ENCODE peak calls at places on chromosome 3, in four cellular contexts. O, N, H and A are unnamed samples.

GRCh38 chr3:14204605-14205284 is 26.1 kb downstream of the LSM3 start:
- DNase-seq in O (peak), N (no peak), H (no peak), A (peak)

GRCh38 chr3:69200384-69201068 is 78.1 kb upstream of the LMOD3 start:
- DNase-seq in O (peak), N (no peak), H (peak), A (peak)

GRCh38 chr3:184685646-184686045 is 26.2 kb downstream of the MAGEF1 start:
- DNase-seq in O (no peak), N (no peak), H (peak), A (peak)

GRCh38 chr3:72054976-72055375 is 270.0 kb upstream of the PROK2 start:
- DNase-seq in O (no peak), N (no peak), H (no peak), A (no peak)

GRCh38 chr3:178255315-178255714 is 280.9 kb upstream of the KCNMB2 start:
- DNase-seq in O (peak), N (no peak), H (no peak), A (peak)

GRCh38 chr3:49714728-49715550 is 4.5 kb downstream of the AMIGO3 start:
- DNase-seq in O (no peak), N (peak), H (no peak), A (no peak)

GRCh38 chr3:147393261-147393964 is 12.9 kb downstream of the ZIC4 start:
- DNase-seq in O (no peak), N (peak), H (no peak), A (no peak)

GRCh38 chr3:50120364-50121095 is 31.8 kb downstream of the RBM5 start:
- DNase-seq in O (no peak), N (no peak), H (no peak), A (no peak)

DNA sequence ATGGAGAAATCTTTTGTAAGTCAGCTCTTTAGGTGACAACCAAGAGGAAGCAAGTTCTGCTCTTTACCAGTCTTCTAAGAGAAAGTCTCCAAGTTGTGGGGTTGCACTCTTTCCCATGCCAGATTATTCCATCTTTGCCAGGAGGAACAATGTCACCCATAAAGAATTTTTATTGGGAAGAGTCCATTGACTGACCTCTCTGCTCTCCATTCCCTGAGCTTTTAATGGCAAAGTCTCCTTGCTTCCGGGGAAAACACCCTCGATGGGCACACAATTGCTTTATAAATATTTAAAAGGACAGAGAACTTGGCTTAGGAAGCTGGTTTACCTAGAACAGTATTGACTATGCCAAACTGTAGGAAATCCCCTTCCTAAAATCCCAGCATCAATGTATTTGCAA is 19.9 kb upstream of the UBE2E1 start:
- DNase-seq in O (no peak), N (no peak), H (no peak), A (no peak)
- H2BK15ac ChIP-seq in O (no peak), N (no peak), H (no peak), A (no peak)

DNA sequence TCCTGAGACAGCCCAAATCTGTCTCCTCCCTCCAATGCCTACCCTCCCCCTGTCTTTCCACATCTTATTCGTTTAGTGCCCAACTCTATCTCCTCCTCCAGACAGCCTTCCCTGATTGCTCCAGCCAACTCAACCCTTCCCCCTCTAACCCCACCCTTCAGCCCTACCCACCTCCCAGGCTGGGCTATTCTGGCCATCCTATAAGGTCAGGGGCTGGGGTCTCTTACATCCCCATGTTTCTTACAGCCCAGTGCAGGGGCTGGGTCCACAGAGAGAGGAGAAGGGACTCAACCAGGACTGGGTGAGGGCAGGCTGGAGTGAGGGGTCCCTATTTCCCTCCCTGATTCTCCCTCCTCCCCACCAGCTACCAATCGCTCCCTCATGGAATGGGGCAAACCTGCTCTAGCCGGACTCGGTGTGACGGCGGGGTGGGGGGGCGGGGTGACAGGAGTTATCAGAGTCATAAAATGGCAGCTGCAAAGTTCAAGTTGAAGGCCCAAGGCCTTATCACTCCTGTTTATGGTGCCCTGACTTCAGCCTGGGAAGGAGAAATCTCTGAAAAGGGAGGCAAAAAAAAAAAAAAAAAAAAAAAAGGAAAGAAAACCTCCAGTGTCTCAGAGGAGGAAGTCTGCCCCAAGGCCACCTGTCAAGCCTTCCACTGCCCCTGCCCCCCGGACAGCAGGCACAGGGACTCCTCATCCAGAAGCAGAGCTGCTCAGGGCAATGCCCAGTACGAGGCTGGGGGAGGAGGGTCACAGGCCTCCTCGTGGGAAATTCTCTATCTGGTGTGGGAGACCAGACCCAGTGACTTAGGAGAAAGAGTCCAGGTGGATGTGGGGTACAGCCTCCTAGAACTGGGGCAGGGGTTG is 2.1 kb downstream of the VIPR1 start:
- DNase-seq in O (no peak), N (peak), H (no peak), A (no peak)
- H3K27ac ChIP-seq in O (no peak), N (no peak), H (no peak), A (no peak)

DNA sequence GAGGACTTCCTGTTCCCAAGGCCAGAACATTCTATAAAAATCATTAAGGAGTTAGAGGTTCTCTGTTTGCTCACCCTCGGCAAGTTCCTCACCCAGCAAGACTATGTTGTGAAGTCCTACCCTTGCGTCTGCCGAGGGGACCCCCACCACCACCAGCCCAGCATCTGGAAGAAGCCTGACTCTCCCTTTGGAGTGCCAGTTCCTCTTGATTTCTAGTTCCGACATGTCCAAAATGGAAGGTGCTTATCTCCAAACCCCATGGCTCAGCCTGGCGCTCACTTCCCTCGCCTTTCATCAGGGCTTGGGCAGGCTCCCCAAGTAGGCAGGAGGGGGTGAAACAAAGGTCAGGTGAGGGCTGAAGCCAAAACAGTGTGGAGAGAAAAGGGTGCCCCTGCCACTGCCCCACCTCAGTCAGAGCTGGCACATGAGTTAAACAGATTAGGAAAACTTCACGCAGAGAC is 41.1 kb downstream of the BHLHE40 start:
- DNase-seq in O (no peak), N (no peak), H (no peak), A (no peak)
- H3K18ac ChIP-seq in O (no peak), N (no peak), H (no peak), A (peak)

DNA sequence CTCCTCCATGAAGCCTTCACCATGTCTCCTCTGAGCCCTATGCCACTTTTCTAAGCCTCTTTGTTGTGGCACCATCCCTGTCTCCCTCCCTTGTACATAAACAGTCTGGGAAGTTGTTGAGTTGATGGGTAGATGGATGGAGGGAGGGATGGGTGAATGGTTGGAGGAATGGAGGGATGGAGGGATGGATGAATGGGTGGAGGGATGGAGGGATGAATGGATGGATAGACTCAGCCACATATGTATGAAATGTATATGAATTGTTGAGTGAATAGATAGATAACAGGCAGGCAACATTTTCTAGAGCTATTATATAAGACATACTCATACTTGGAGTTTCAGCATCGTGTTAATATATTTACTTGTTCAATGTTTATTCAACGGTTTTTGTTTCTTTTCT is 58.3 kb upstream of the HES1 start:
- DNase-seq in O (no peak), N (no peak), H (no peak), A (no peak)
- H2BK15ac ChIP-seq in O (no peak), N (no peak), H (no peak), A (no peak)

GRCh38 chr3:167067844-167068161 is 312.3 kb downstream of the ZBBX start:
- DNase-seq in O (no peak), N (no peak), H (no peak), A (no peak)

DNA sequence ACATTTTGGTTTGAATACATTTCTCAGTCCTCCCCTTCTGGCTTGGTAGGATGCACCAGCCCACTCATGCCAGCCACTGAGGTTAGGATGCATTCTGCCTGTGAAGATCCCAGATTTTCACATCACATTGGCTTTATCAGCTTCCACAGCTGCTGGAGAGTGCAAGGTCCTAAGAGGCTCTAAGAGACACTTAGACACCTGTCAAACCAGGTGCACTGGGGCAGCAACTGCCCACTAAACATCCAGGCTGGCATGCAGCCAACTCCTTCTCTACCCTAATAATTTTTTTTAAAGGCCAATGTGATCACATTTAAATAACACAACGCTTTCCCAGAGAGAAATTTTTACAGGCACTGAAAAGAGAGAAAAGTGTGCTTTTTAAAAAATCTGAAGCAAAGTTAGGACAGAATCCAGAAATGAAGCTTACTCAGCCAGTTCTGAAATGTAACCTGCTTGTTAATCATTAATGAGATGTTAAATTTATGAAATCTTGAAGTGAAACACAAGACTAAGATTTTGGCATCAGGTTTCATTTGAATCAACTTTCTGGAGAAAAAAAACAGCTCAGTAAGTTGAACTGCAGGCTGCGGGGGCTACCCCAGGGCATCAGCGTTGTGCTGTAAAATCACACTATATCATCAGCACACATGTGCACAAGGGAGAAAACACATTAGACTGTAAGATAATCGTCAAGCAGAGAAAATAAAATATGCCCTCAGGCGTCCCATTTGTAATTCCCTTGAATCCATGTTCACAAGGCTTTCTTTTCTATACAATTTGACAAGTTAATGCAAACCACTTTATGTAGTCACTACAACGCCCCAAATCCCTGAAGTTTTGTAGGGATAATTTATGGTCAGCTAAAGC is 312.9 kb downstream of the ZBBX start:
- DNase-seq in O (no peak), N (no peak), H (no peak), A (no peak)
- H3K27ac ChIP-seq in O (no peak), N (no peak), H (no peak), A (peak)

GRCh38 chr3:179265092-179265491 is 14.2 kb upstream of the KCNMB3 start:
- DNase-seq in O (no peak), N (no peak), H (no peak), A (no peak)

GRCh38 chr3:179263134-179263533 is 12.2 kb upstream of the KCNMB3 start:
- DNase-seq in O (no peak), N (peak), H (no peak), A (no peak)

GRCh38 chr3:179264456-179264855 is 13.5 kb upstream of the KCNMB3 start:
- DNase-seq in O (no peak), N (no peak), H (no peak), A (no peak)

GRCh38 chr3:179258820-179259219 is 7.9 kb upstream of the KCNMB3 start:
- DNase-seq in O (no peak), N (no peak), H (no peak), A (no peak)

GRCh38 chr3:179260949-179261765 is 10.2 kb upstream of the KCNMB3 start:
- DNase-seq in O (peak), N (peak), H (peak), A (peak)
- H3K18ac ChIP-seq in O (no peak), N (no peak), H (peak), A (peak)

GRCh38 chr3:128479558-128480086 is 12.9 kb upstream of the DNAJB8 start:
- DNase-seq in O (no peak), N (no peak), H (no peak), A (no peak)

GRCh38 chr3:128480717-128481437 is 12.1 kb downstream of the GATA2 start:
- DNase-seq in O (no peak), N (no peak), H (no peak), A (no peak)

GRCh38 chr3:128478576-128479506 is 12.2 kb upstream of the DNAJB8 start:
- DNase-seq in O (no peak), N (no peak), H (no peak), A (no peak)

GRCh38 chr3:128481438-128481942 is 11.5 kb downstream of the GATA2 start:
- DNase-seq in O (no peak), N (no peak), H (no peak), A (no peak)

GRCh38 chr3:128480278-128480677 is 12.7 kb downstream of the GATA2 start:
- DNase-seq in O (no peak), N (no peak), H (no peak), A (no peak)
- H2BK15ac ChIP-seq in O (no peak), N (no peak), H (no peak), A (no peak)

GRCh38 chr3:132180337-132180791 is 136.8 kb upstream of the ACP3 start:
- DNase-seq in O (peak), N (peak), H (peak), A (peak)
- H3K27ac ChIP-seq in O (no peak), N (no peak), H (no peak), A (no peak)

DNA sequence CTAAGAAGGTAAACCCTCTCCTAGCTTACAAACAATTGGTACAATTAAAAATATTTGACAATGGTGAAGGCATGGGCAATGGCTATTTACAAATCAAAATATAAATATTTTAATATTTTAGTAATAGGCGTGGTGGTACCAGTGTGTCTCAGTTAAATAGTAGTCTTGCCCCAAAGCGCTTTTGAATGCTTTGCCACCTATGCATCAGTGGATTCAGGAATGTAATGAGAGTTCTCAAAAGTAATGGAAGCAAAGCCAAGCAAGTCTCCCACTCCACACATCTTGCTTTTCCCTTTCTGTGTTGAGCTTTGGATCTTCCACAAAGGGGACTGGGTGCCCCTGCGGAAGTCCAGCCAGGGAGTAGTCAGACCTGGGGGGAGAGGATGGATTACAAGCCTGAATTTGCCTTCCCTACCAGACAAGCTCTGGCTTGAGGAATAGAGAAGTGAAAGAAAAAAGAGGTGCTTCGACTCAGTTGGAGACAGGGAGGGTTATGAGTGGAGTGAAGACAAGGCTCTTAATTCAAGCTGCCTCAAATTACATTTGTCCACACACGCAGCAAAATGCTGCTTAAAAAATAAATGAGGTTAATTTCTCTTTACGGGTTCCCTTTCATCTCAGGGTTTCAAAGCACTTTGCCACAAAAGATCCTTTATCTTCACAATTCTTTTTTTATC is 48.9 kb upstream of the SLC4A7 start:
- DNase-seq in O (peak), N (peak), H (no peak), A (peak)
- H3K18ac ChIP-seq in O (peak), N (peak), H (no peak), A (peak)

DNA sequence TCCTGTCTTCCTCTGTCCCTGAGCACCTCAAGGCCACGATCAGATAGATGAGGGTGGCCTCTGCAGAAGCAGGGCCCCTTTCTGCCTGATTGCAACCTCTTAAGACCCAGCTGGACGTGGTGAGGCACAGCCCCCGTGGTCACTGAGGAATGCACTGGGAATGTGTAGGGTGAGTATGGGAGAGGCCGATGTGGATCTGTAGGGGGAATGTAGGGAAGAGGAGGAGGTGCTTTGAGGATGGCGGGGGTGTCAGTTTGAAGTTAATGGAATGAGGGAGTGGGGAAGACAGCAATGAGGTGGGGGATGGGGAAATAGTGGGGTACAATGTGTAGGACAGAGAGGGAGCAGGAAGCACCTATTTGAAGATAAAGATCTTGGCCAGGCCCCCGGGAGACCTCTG is 785 bp upstream of the IQCF5 start:
- DNase-seq in O (no peak), N (no peak), H (no peak), A (no peak)
- H2BK15ac ChIP-seq in O (no peak), N (no peak), H (no peak), A (no peak)